ENCODE peak calls at places on chromosomes 1 and 21, in five cellular contexts. One of them, this sample, is unnamed.

GRCh38 chr1:85822696-85823095 is 114.5 kb upstream of the ZNHIT6 start:
- DNase-seq in sciatic nerve: no peak
- DNase-seq in neuronal stem cell: no peak
- DNase-seq in neural progenitor cell: no peak
- DNase-seq in activated T-cell treated with anti-CD3 and anti-CD28 coated beads for 24 hours: no peak
- DNase-seq in this sample: no peak

GRCh38 chr1:8047112-8047511 is 21.0 kb upstream of the ERRFI1 start:
- DNase-seq in sciatic nerve: no peak
- DNase-seq in neuronal stem cell: no peak
- DNase-seq in neural progenitor cell: no peak
- DNase-seq in activated T-cell treated with anti-CD3 and anti-CD28 coated beads for 24 hours: no peak
- DNase-seq in this sample: no peak

GRCh38 chr1:155126494-155127104 is 1.1 kb upstream of the EFNA1 start:
- DNase-seq in sciatic nerve: peak
- DNase-seq in neuronal stem cell: no peak
- DNase-seq in neural progenitor cell: peak
- DNase-seq in activated T-cell treated with anti-CD3 and anti-CD28 coated beads for 24 hours: no peak
- DNase-seq in this sample: peak

GRCh38 chr1:5688479-5689077 is 303.6 kb downstream of the NPHP4 start:
- DNase-seq in sciatic nerve: no peak
- DNase-seq in neuronal stem cell: no peak
- DNase-seq in neural progenitor cell: no peak
- DNase-seq in activated T-cell treated with anti-CD3 and anti-CD28 coated beads for 24 hours: no peak
- DNase-seq in this sample: no peak

GRCh38 chr1:14390816-14391215 is 207.7 kb upstream of the KAZN start:
- DNase-seq in sciatic nerve: no peak
- DNase-seq in neuronal stem cell: no peak
- DNase-seq in neural progenitor cell: no peak
- DNase-seq in activated T-cell treated with anti-CD3 and anti-CD28 coated beads for 24 hours: no peak
- DNase-seq in this sample: no peak

GRCh38 chr1:186843261-186843660 is 14.5 kb downstream of the PLA2G4A start:
- DNase-seq in sciatic nerve: no peak
- DNase-seq in neuronal stem cell: no peak
- DNase-seq in neural progenitor cell: no peak
- DNase-seq in activated T-cell treated with anti-CD3 and anti-CD28 coated beads for 24 hours: no peak
- DNase-seq in this sample: no peak

GRCh38 chr21:34112316-34113033 is 39.1 kb downstream of the MRPS6 start:
- DNase-seq in sciatic nerve: no peak
- DNase-seq in neuronal stem cell: no peak
- DNase-seq in neural progenitor cell: no peak
- DNase-seq in activated T-cell treated with anti-CD3 and anti-CD28 coated beads for 24 hours: no peak
- DNase-seq in this sample: no peak

GRCh38 chr1:245046764-245047163 is 108.0 kb upstream of the KIF26B start:
- DNase-seq in sciatic nerve: no peak
- DNase-seq in neuronal stem cell: no peak
- DNase-seq in neural progenitor cell: peak
- DNase-seq in activated T-cell treated with anti-CD3 and anti-CD28 coated beads for 24 hours: no peak
- DNase-seq in this sample: peak

GRCh38 chr1:11143907-11144306 is 44.2 kb upstream of the EXOSC10 start:
- DNase-seq in sciatic nerve: no peak
- DNase-seq in neuronal stem cell: no peak
- DNase-seq in neural progenitor cell: no peak
- DNase-seq in activated T-cell treated with anti-CD3 and anti-CD28 coated beads for 24 hours: no peak
- DNase-seq in this sample: no peak

GRCh38 chr1:106465666-106466065 is 590.8 kb upstream of the PRMT6 start:
- DNase-seq in sciatic nerve: no peak
- DNase-seq in neuronal stem cell: no peak
- DNase-seq in neural progenitor cell: no peak
- DNase-seq in activated T-cell treated with anti-CD3 and anti-CD28 coated beads for 24 hours: no peak
- DNase-seq in this sample: no peak

GRCh38 chr1:166511754-166512153 is 327.5 kb upstream of the POGK start:
- DNase-seq in sciatic nerve: no peak
- DNase-seq in neuronal stem cell: no peak
- DNase-seq in neural progenitor cell: no peak
- DNase-seq in activated T-cell treated with anti-CD3 and anti-CD28 coated beads for 24 hours: no peak
- DNase-seq in this sample: no peak

GRCh38 chr21:36297938-36298572 is 21.9 kb upstream of the MORC3 start:
- DNase-seq in sciatic nerve: no peak
- DNase-seq in neuronal stem cell: no peak
- DNase-seq in neural progenitor cell: no peak
- DNase-seq in activated T-cell treated with anti-CD3 and anti-CD28 coated beads for 24 hours: peak
- DNase-seq in this sample: no peak

GRCh38 chr21:45265721-45266517 is 21.8 kb downstream of the POFUT2 start:
- DNase-seq in sciatic nerve: no peak
- DNase-seq in neuronal stem cell: no peak
- DNase-seq in neural progenitor cell: no peak
- DNase-seq in activated T-cell treated with anti-CD3 and anti-CD28 coated beads for 24 hours: no peak
- DNase-seq in this sample: peak

GRCh38 chr1:243742814-243743213 is 107.2 kb downstream of the AKT3 start:
- DNase-seq in sciatic nerve: no peak
- DNase-seq in neuronal stem cell: no peak
- DNase-seq in neural progenitor cell: no peak
- DNase-seq in activated T-cell treated with anti-CD3 and anti-CD28 coated beads for 24 hours: no peak
- DNase-seq in this sample: no peak

GRCh38 chr1:26047278-26047874 is 1.5 kb upstream of the SLC30A2 start:
- DNase-seq in sciatic nerve: no peak
- DNase-seq in neuronal stem cell: no peak
- DNase-seq in neural progenitor cell: no peak
- DNase-seq in activated T-cell treated with anti-CD3 and anti-CD28 coated beads for 24 hours: no peak
- DNase-seq in this sample: no peak

GRCh38 chr1:20337581-20337980 is 46.9 kb downstream of the VWA5B1 start:
- DNase-seq in sciatic nerve: no peak
- DNase-seq in neuronal stem cell: no peak
- DNase-seq in neural progenitor cell: no peak
- DNase-seq in activated T-cell treated with anti-CD3 and anti-CD28 coated beads for 24 hours: no peak
- DNase-seq in this sample: no peak

GRCh38 chr1:234756066-234756783 is 146.2 kb upstream of the IRF2BP2 start:
- DNase-seq in sciatic nerve: peak
- DNase-seq in neuronal stem cell: no peak
- DNase-seq in neural progenitor cell: no peak
- DNase-seq in activated T-cell treated with anti-CD3 and anti-CD28 coated beads for 24 hours: no peak
- DNase-seq in this sample: no peak

GRCh38 chr1:147613506-147613905 is 56.8 kb downstream of the ACP6 start:
- DNase-seq in sciatic nerve: no peak
- DNase-seq in neuronal stem cell: no peak
- DNase-seq in neural progenitor cell: no peak
- DNase-seq in activated T-cell treated with anti-CD3 and anti-CD28 coated beads for 24 hours: no peak
- DNase-seq in this sample: no peak

GRCh38 chr1:33532936-33533335 is 60.5 kb downstream of the ZSCAN20 start:
- DNase-seq in sciatic nerve: no peak
- DNase-seq in neuronal stem cell: no peak
- DNase-seq in neural progenitor cell: no peak
- DNase-seq in activated T-cell treated with anti-CD3 and anti-CD28 coated beads for 24 hours: no peak
- DNase-seq in this sample: no peak

GRCh38 chr1:233289676-233290075 is 5.8 kb downstream of the PCNX2 start:
- DNase-seq in sciatic nerve: no peak
- DNase-seq in neuronal stem cell: no peak
- DNase-seq in neural progenitor cell: peak
- DNase-seq in activated T-cell treated with anti-CD3 and anti-CD28 coated beads for 24 hours: no peak
- DNase-seq in this sample: peak

GRCh38 chr1:19067187-19067911 is 110.9 kb upstream of the IFFO2 start:
- DNase-seq in sciatic nerve: no peak
- DNase-seq in neuronal stem cell: peak
- DNase-seq in neural progenitor cell: peak
- DNase-seq in activated T-cell treated with anti-CD3 and anti-CD28 coated beads for 24 hours: no peak
- DNase-seq in this sample: peak

GRCh38 chr1:185627136-185627535 is 107.1 kb upstream of the HMCN1 start:
- DNase-seq in sciatic nerve: no peak
- DNase-seq in neuronal stem cell: no peak
- DNase-seq in neural progenitor cell: no peak
- DNase-seq in activated T-cell treated with anti-CD3 and anti-CD28 coated beads for 24 hours: no peak
- DNase-seq in this sample: no peak

GRCh38 chr1:15328245-15328784 is 81.3 kb downstream of the FHAD1 start:
- DNase-seq in sciatic nerve: peak
- DNase-seq in neuronal stem cell: no peak
- DNase-seq in neural progenitor cell: no peak
- DNase-seq in activated T-cell treated with anti-CD3 and anti-CD28 coated beads for 24 hours: no peak
- DNase-seq in this sample: no peak

GRCh38 chr1:82366694-82367093 is 566.0 kb downstream of the ADGRL2 start:
- DNase-seq in sciatic nerve: no peak
- DNase-seq in neuronal stem cell: no peak
- DNase-seq in neural progenitor cell: no peak
- DNase-seq in activated T-cell treated with anti-CD3 and anti-CD28 coated beads for 24 hours: no peak
- DNase-seq in this sample: no peak

This sample was measured in H9.